ENCODE peak calls at places on chromosomes 5 and 9, in six cellular contexts. One of them, this sample, is unnamed.

GRCh38 chr5:143200781-143201398 is 202.6 kb downstream of the NR3C1 start:
- DNase-seq in sigmoid colon: no peak
- DNase-seq in endothelial cell of umbilical vein: no peak
- DNase-seq in HCT116: no peak
- DNase-seq in transverse colon: no peak
- DNase-seq in stomach: no peak
- DNase-seq in this sample: no peak

GRCh38 chr5:59158165-59158564 is 575.3 kb downstream of the RAB3C start:
- DNase-seq in sigmoid colon: no peak
- DNase-seq in transverse colon: no peak
- DNase-seq in HCT116: no peak
- DNase-seq in endothelial cell of umbilical vein: no peak
- DNase-seq in stomach: no peak
- DNase-seq in this sample: no peak

GRCh38 chr9:115292584-115293271 is 174.8 kb upstream of the TNC start:
- DNase-seq in stomach: no peak
- DNase-seq in sigmoid colon: no peak
- DNase-seq in transverse colon: no peak
- DNase-seq in endothelial cell of umbilical vein: no peak
- DNase-seq in HCT116: no peak
- DNase-seq in this sample: no peak

GRCh38 chr5:139639619-139640431 is 8.3 kb upstream of the CXXC5 start:
- DNase-seq in endothelial cell of umbilical vein: no peak
- DNase-seq in sigmoid colon: peak
- DNase-seq in transverse colon: peak
- DNase-seq in HCT116: no peak
- DNase-seq in stomach: peak
- DNase-seq in this sample: no peak

GRCh38 chr9:87498816-87499454 is 1.3 kb downstream of the DAPK1 start:
- DNase-seq in sigmoid colon: no peak
- DNase-seq in HCT116: no peak
- DNase-seq in transverse colon: no peak
- DNase-seq in endothelial cell of umbilical vein: peak
- DNase-seq in stomach: no peak
- DNase-seq in this sample: no peak

GRCh38 chr9:126221480-126221879 is 105.1 kb upstream of the MVB12B start:
- DNase-seq in transverse colon: no peak
- DNase-seq in endothelial cell of umbilical vein: no peak
- DNase-seq in HCT116: no peak
- DNase-seq in stomach: no peak
- DNase-seq in sigmoid colon: no peak
- DNase-seq in this sample: no peak

GRCh38 chr5:113354056-113354455 is 80.7 kb downstream of the TSSK1B start:
- DNase-seq in stomach: no peak
- DNase-seq in endothelial cell of umbilical vein: no peak
- DNase-seq in HCT116: no peak
- DNase-seq in transverse colon: no peak
- DNase-seq in sigmoid colon: no peak
- DNase-seq in this sample: no peak

GRCh38 chr9:108551030-108551964 is 304.5 kb downstream of the ACTL7B start:
- DNase-seq in transverse colon: no peak
- DNase-seq in HCT116: peak
- DNase-seq in stomach: no peak
- DNase-seq in sigmoid colon: no peak
- DNase-seq in endothelial cell of umbilical vein: no peak
- DNase-seq in this sample: no peak

GRCh38 chr5:105752801-105753200 is 1917.9 kb downstream of the EFNA5 start:
- DNase-seq in stomach: no peak
- DNase-seq in endothelial cell of umbilical vein: no peak
- DNase-seq in HCT116: no peak
- DNase-seq in sigmoid colon: no peak
- DNase-seq in transverse colon: no peak
- DNase-seq in this sample: no peak

GRCh38 chr9:130943780-130944179 is 4.7 kb upstream of the FIBCD1 start:
- DNase-seq in sigmoid colon: no peak
- DNase-seq in stomach: no peak
- DNase-seq in transverse colon: no peak
- DNase-seq in endothelial cell of umbilical vein: no peak
- DNase-seq in HCT116: no peak
- DNase-seq in this sample: no peak

GRCh38 chr9:130945173-130945572 is 6.1 kb upstream of the FIBCD1 start:
- DNase-seq in transverse colon: no peak
- DNase-seq in endothelial cell of umbilical vein: no peak
- DNase-seq in HCT116: no peak
- DNase-seq in sigmoid colon: no peak
- DNase-seq in stomach: no peak
- DNase-seq in this sample: no peak

GRCh38 chr9:130942679-130943078 is 3.6 kb upstream of the FIBCD1 start:
- DNase-seq in endothelial cell of umbilical vein: no peak
- DNase-seq in stomach: no peak
- DNase-seq in sigmoid colon: no peak
- DNase-seq in HCT116: no peak
- DNase-seq in transverse colon: no peak
- DNase-seq in this sample: no peak

GRCh38 chr9:130943226-130943625 is 4.2 kb upstream of the FIBCD1 start:
- DNase-seq in endothelial cell of umbilical vein: no peak
- DNase-seq in sigmoid colon: no peak
- DNase-seq in HCT116: no peak
- DNase-seq in stomach: no peak
- DNase-seq in transverse colon: no peak
- DNase-seq in this sample: no peak

DNA sequence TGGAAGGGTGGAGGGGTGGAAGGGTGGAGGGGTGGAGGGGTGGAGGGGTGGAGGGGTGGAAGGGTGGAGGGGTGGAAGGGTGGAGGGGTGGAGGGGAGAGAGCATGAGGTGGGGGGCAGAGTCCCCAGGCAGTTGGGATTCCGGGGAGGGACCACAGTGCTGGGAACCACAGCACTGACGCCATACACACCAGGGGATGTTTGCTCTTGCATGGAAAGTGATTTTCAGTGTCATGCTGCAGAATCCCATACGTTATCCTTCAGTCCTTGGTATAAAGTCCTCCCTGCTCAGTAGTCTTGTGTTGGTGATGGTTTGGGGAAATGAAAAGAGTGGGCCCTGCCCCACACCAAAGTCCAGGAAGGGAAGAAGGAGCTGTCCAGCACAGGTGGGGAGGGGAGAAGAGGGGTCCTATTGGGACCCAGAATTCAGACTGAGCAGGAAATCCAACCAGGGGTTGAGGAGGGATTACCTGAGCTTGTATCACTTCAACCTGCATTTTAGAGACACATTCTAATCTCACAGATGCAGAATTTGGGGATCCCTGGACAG is 5.5 kb upstream of the FIBCD1 start:
- DNase-seq in endothelial cell of umbilical vein: no peak
- DNase-seq in HCT116: no peak
- DNase-seq in sigmoid colon: no peak
- DNase-seq in stomach: no peak
- DNase-seq in transverse colon: no peak
- DNase-seq in this sample: no peak
- TF ChIP-seq POLR2AphosphoS5 in endothelial cell of umbilical vein: no peak
- TF ChIP-seq POLR2AphosphoS5 in HCT116: no peak
- TF ChIP-seq POLR2AphosphoS5 in sigmoid colon: no peak
- TF ChIP-seq POLR2AphosphoS5 in stomach: no peak
- TF ChIP-seq POLR2AphosphoS5 in transverse colon: no peak
- TF ChIP-seq POLR2AphosphoS5 in this sample: no peak

GRCh38 chr5:53779541-53779981 is 219.1 kb downstream of the NDUFS4 start:
- DNase-seq in sigmoid colon: no peak
- DNase-seq in endothelial cell of umbilical vein: peak
- DNase-seq in HCT116: no peak
- DNase-seq in stomach: no peak
- DNase-seq in transverse colon: no peak
- DNase-seq in this sample: no peak
- H3K4me3 ChIP-seq in sigmoid colon: no peak
- H3K4me3 ChIP-seq in endothelial cell of umbilical vein: peak
- H3K4me3 ChIP-seq in HCT116: no peak
- H3K4me3 ChIP-seq in stomach: no peak
- H3K4me3 ChIP-seq in transverse colon: no peak
- H3K4me3 ChIP-seq in this sample: no peak

DNA sequence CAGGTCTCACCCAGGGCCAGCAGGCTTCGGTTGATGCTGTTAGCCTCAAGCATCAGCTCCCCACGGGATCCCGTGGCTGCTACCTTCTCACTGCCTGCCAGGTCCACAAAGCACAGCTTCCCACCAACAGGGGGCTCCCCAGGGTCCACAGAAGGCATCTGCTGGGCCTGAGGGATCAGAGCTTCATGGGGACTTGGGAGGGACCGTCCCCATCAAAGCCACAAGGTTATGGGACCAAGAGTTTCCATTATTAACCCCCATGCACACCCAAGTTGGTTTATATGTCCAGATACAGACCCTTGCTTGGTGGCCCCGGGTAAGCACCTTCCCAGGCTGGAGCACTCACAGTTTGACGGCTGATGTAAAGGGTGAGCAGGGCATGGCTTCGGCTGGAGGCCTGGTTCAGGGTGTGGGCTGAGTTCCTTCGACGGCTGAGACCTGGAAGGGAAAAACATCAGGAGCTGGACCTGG is 3.0 kb downstream of the KIF12 start:
- DNase-seq in stomach: no peak
- DNase-seq in transverse colon: no peak
- DNase-seq in sigmoid colon: peak
- DNase-seq in endothelial cell of umbilical vein: no peak
- DNase-seq in HCT116: no peak
- DNase-seq in this sample: no peak
- TF ChIP-seq CTCF in stomach: no peak
- TF ChIP-seq CTCF in transverse colon: no peak
- TF ChIP-seq CTCF in sigmoid colon: no peak
- TF ChIP-seq CTCF in endothelial cell of umbilical vein: peak
- TF ChIP-seq CTCF in HCT116: peak
- TF ChIP-seq CTCF in this sample: no peak

DNA sequence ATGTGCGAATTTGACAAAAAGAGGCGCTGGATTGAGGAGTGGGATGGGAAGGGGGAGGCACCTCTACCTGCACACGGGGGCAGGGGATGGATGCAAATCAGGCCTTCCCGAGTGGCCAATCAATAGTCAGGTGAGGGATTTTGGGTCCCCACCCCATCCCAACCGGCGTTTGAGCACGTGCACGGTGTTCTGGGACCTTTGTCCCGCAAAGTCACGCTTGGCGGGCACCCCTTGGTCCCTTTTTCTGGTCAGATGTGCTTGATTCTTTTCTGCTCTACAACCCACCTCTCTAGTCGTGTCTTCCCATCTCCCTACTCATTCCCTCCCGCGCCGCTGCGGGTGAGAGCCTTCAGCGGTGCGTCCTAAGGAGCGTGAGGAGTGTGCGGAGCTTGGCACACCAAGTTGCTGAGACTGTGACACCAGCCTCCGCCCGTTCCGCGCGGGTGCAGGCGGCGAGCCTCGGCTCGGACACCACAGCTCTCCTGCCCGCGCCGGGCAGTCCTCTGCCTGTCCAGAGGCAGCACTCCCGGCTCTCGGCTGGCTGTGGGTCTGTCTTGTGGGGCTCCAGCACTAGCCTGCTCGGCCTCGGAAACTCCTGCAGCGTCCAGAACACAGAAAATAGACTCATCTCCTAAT is 495 bp upstream of the ADAMTS19 start:
- DNase-seq in transverse colon: peak
- DNase-seq in stomach: no peak
- DNase-seq in sigmoid colon: no peak
- DNase-seq in endothelial cell of umbilical vein: peak
- DNase-seq in HCT116: no peak
- DNase-seq in this sample: no peak
- TF ChIP-seq POLR2AphosphoS5 in transverse colon: no peak
- TF ChIP-seq POLR2AphosphoS5 in stomach: no peak
- TF ChIP-seq POLR2AphosphoS5 in sigmoid colon: no peak
- TF ChIP-seq POLR2AphosphoS5 in endothelial cell of umbilical vein: no peak
- TF ChIP-seq POLR2AphosphoS5 in HCT116: no peak
- TF ChIP-seq POLR2AphosphoS5 in this sample: no peak

DNA sequence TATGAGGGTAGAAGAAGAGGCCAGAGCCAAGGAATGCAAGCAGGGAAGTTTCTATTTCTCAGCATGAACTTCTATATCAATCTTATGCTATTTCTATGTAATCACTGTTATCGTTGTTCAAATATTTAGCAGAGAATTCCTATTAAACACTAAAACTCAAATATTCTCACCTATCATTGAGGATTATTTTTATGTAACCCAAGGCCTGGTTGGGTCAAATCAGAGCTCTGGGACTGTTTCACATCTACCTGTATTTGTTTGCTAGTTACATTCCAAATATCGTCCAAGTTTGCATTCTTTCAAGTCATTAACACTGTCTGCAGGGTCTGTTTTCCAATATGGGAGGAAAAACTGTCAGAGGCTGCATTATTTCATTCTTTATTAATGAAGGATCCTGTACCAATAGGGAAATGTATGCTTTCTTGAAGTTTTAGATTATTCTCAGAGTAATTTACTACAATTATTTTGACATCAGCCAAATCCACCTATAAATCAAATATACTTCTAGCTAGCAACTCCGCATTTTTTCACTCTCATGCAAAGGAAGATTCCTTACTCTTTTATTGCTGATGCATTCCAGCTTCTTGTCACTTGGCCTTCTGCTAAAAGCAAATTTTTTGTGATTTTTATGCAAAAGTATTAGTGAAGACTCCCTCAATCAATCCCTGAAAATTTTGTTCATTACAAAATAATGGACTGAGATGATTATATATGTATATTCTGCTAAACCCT is 52.3 kb downstream of the LURAP1L start:
- DNase-seq in HCT116: no peak
- DNase-seq in transverse colon: no peak
- DNase-seq in stomach: no peak
- DNase-seq in sigmoid colon: no peak
- DNase-seq in endothelial cell of umbilical vein: no peak
- DNase-seq in this sample: no peak
- H3K4me3 ChIP-seq in HCT116: no peak
- H3K4me3 ChIP-seq in transverse colon: no peak
- H3K4me3 ChIP-seq in stomach: no peak
- H3K4me3 ChIP-seq in sigmoid colon: no peak
- H3K4me3 ChIP-seq in endothelial cell of umbilical vein: no peak
- H3K4me3 ChIP-seq in this sample: no peak

GRCh38 chr5:10140195-10140973 is 109.3 kb downstream of the ATPSCKMT start:
- DNase-seq in sigmoid colon: no peak
- DNase-seq in stomach: no peak
- DNase-seq in transverse colon: no peak
- DNase-seq in HCT116: peak
- DNase-seq in endothelial cell of umbilical vein: no peak
- DNase-seq in this sample: no peak
- TF ChIP-seq CTCF in sigmoid colon: no peak
- TF ChIP-seq CTCF in stomach: no peak
- TF ChIP-seq CTCF in transverse colon: no peak
- TF ChIP-seq CTCF in HCT116: peak
- TF ChIP-seq CTCF in endothelial cell of umbilical vein: no peak
- TF ChIP-seq CTCF in this sample: no peak

GRCh38 chr9:99172129-99173091 is 49.3 kb downstream of the ALG2 start:
- DNase-seq in stomach: no peak
- DNase-seq in endothelial cell of umbilical vein: no peak
- DNase-seq in transverse colon: no peak
- DNase-seq in sigmoid colon: no peak
- DNase-seq in HCT116: no peak
- DNase-seq in this sample: no peak
- TF ChIP-seq POLR2AphosphoS5 in stomach: no peak
- TF ChIP-seq POLR2AphosphoS5 in endothelial cell of umbilical vein: no peak
- TF ChIP-seq POLR2AphosphoS5 in transverse colon: no peak
- TF ChIP-seq POLR2AphosphoS5 in sigmoid colon: no peak
- TF ChIP-seq POLR2AphosphoS5 in HCT116: no peak
- TF ChIP-seq POLR2AphosphoS5 in this sample: no peak

This sample was measured in breast epithelium.